ENCODE peak calls at places on chromosomes 5 and 9, in nine cellular contexts. One of them, this sample, is unnamed.

GRCh38 chr5:1910081-1910760 is 27.5 kb upstream of the IRX4 start:
- DNase-seq in renal cortical epithelial cell: no peak
- DNase-seq in COR-L47: no peak
- DNase-seq in T-cell: no peak
- DNase-seq in Kasumi-1: no peak
- DNase-seq in central memory CD4-positive, alpha-beta T cell: no peak
- DNase-seq in GM19239: no peak
- DNase-seq in ureter: no peak
- DNase-seq in fibroblast of the conjunctiva: no peak
- DNase-seq in this sample: no peak

GRCh38 chr9:1216532-1216931 is 166.4 kb downstream of the DMRT2 start:
- DNase-seq in ureter: no peak
- DNase-seq in Kasumi-1: no peak
- DNase-seq in GM19239: no peak
- DNase-seq in T-cell: no peak
- DNase-seq in COR-L47: no peak
- DNase-seq in fibroblast of the conjunctiva: no peak
- DNase-seq in renal cortical epithelial cell: peak
- DNase-seq in central memory CD4-positive, alpha-beta T cell: no peak
- DNase-seq in this sample: peak

GRCh38 chr5:108417166-108417670 is 35.3 kb upstream of the FBXL17 start:
- DNase-seq in Kasumi-1: no peak
- DNase-seq in GM19239: no peak
- DNase-seq in ureter: no peak
- DNase-seq in COR-L47: no peak
- DNase-seq in T-cell: no peak
- DNase-seq in central memory CD4-positive, alpha-beta T cell: no peak
- DNase-seq in fibroblast of the conjunctiva: no peak
- DNase-seq in renal cortical epithelial cell: no peak
- DNase-seq in this sample: no peak

GRCh38 chr5:165035520-165035919 is 1530.1 kb downstream of the MAT2B start:
- DNase-seq in T-cell: no peak
- DNase-seq in fibroblast of the conjunctiva: no peak
- DNase-seq in COR-L47: no peak
- DNase-seq in GM19239: no peak
- DNase-seq in ureter: no peak
- DNase-seq in central memory CD4-positive, alpha-beta T cell: no peak
- DNase-seq in renal cortical epithelial cell: no peak
- DNase-seq in Kasumi-1: no peak
- DNase-seq in this sample: no peak

GRCh38 chr5:108869066-108869465 is 121.4 kb downstream of the FER start:
- DNase-seq in GM19239: no peak
- DNase-seq in fibroblast of the conjunctiva: no peak
- DNase-seq in renal cortical epithelial cell: no peak
- DNase-seq in T-cell: no peak
- DNase-seq in central memory CD4-positive, alpha-beta T cell: no peak
- DNase-seq in COR-L47: no peak
- DNase-seq in ureter: no peak
- DNase-seq in Kasumi-1: no peak
- DNase-seq in this sample: no peak

GRCh38 chr5:142883025-142883424 is 112.8 kb downstream of the ARHGAP26 start:
- DNase-seq in fibroblast of the conjunctiva: no peak
- DNase-seq in COR-L47: no peak
- DNase-seq in GM19239: no peak
- DNase-seq in central memory CD4-positive, alpha-beta T cell: no peak
- DNase-seq in T-cell: no peak
- DNase-seq in renal cortical epithelial cell: no peak
- DNase-seq in ureter: no peak
- DNase-seq in Kasumi-1: no peak
- DNase-seq in this sample: peak

GRCh38 chr9:99030610-99031009 is 74.3 kb upstream of the TGFBR1 start:
- DNase-seq in ureter: peak
- DNase-seq in central memory CD4-positive, alpha-beta T cell: no peak
- DNase-seq in fibroblast of the conjunctiva: no peak
- DNase-seq in renal cortical epithelial cell: no peak
- DNase-seq in GM19239: no peak
- DNase-seq in Kasumi-1: no peak
- DNase-seq in COR-L47: no peak
- DNase-seq in T-cell: no peak
- DNase-seq in this sample: no peak

GRCh38 chr5:40754381-40755092 is 1.2 kb downstream of the TTC33 start:
- DNase-seq in ureter: no peak
- DNase-seq in central memory CD4-positive, alpha-beta T cell: peak
- DNase-seq in COR-L47: no peak
- DNase-seq in renal cortical epithelial cell: peak
- DNase-seq in fibroblast of the conjunctiva: no peak
- DNase-seq in T-cell: no peak
- DNase-seq in GM19239: no peak
- DNase-seq in Kasumi-1: no peak
- DNase-seq in this sample: peak

GRCh38 chr5:7849531-7850240 is 1.2 kb downstream of the CFAP90 start:
- DNase-seq in GM19239: no peak
- DNase-seq in renal cortical epithelial cell: no peak
- DNase-seq in ureter: no peak
- DNase-seq in T-cell: no peak
- DNase-seq in COR-L47: peak
- DNase-seq in central memory CD4-positive, alpha-beta T cell: no peak
- DNase-seq in Kasumi-1: peak
- DNase-seq in fibroblast of the conjunctiva: no peak
- DNase-seq in this sample: no peak

GRCh38 chr9:121607434-121608248 is 43.8 kb upstream of the DAB2IP start:
- DNase-seq in renal cortical epithelial cell: no peak
- DNase-seq in T-cell: no peak
- DNase-seq in fibroblast of the conjunctiva: no peak
- DNase-seq in COR-L47: no peak
- DNase-seq in Kasumi-1: no peak
- DNase-seq in ureter: peak
- DNase-seq in GM19239: no peak
- DNase-seq in central memory CD4-positive, alpha-beta T cell: no peak
- DNase-seq in this sample: peak

GRCh38 chr5:176851871-176852270 is 41.5 kb downstream of the UNC5A start:
- DNase-seq in GM19239: no peak
- DNase-seq in COR-L47: peak
- DNase-seq in renal cortical epithelial cell: no peak
- DNase-seq in Kasumi-1: no peak
- DNase-seq in fibroblast of the conjunctiva: no peak
- DNase-seq in central memory CD4-positive, alpha-beta T cell: no peak
- DNase-seq in T-cell: no peak
- DNase-seq in ureter: no peak
- DNase-seq in this sample: no peak

GRCh38 chr5:137560414-137560813 is 61.3 kb upstream of the SPOCK1 start:
- DNase-seq in COR-L47: no peak
- DNase-seq in renal cortical epithelial cell: no peak
- DNase-seq in ureter: no peak
- DNase-seq in GM19239: no peak
- DNase-seq in Kasumi-1: no peak
- DNase-seq in T-cell: no peak
- DNase-seq in central memory CD4-positive, alpha-beta T cell: no peak
- DNase-seq in fibroblast of the conjunctiva: no peak
- DNase-seq in this sample: peak

GRCh38 chr9:73081979-73082657 is 69.5 kb upstream of the ANXA1 start:
- DNase-seq in Kasumi-1: peak
- DNase-seq in central memory CD4-positive, alpha-beta T cell: no peak
- DNase-seq in GM19239: peak
- DNase-seq in fibroblast of the conjunctiva: peak
- DNase-seq in renal cortical epithelial cell: peak
- DNase-seq in T-cell: no peak
- DNase-seq in ureter: no peak
- DNase-seq in COR-L47: peak
- DNase-seq in this sample: peak